ENCODE peak calls at places on chromosome 1, in ten cellular contexts. R, E, H, B, O, T, Q, Y, N and L are unnamed samples.

GRCh38 chr1:218521414-218522169 is 176.5 kb downstream of the TGFB2 start:
- DNase-seq in B (no peak), E (peak; percentile 21), Y (no peak), N (peak; percentile 35), H (peak; percentile 28), R (peak; percentile 34), O (no peak), Q (peak; percentile 75), T (peak; percentile 73), L (peak; percentile 6)

GRCh38 chr1:247746391-247746935 is 1.5 kb downstream of the OR14A2 start:
- DNase-seq in T (no peak), N (no peak), H (no peak), R (no peak), Y (no peak), O (no peak), Q (no peak), B (no peak), E (no peak), L (no peak)

GRCh38 chr1:205374205-205375078 is 17.7 kb upstream of the KLHDC8A start:
- DNase-seq in Q (peak; percentile 72), B (peak; percentile 5), H (no peak), N (no peak), Y (no peak), T (no peak), R (no peak), O (no peak), E (no peak), L (no peak)

GRCh38 chr1:95956215-95956614 is 722.2 kb downstream of the RWDD3 start:
- DNase-seq in O (no peak), Q (no peak), N (no peak), H (no peak), R (no peak), T (no peak), E (no peak), B (no peak), Y (no peak), L (no peak)

GRCh38 chr1:93846151-93846928 is 32.7 kb downstream of the DNTTIP2 start:
- DNase-seq in E (peak; percentile 90), Y (peak; percentile 88), B (peak; percentile 91), N (peak; percentile 92), Q (peak; percentile 90), O (peak; percentile 82), T (peak; percentile 63), R (no peak), H (no peak), L (peak; percentile 76)

GRCh38 chr1:87985071-87985470 is 656.4 kb downstream of the LMO4 start:
- DNase-seq in T (no peak), Y (no peak), R (no peak), B (no peak), Q (no peak), O (no peak), E (no peak), H (no peak), N (no peak), L (no peak)

GRCh38 chr1:35691080-35691479 is 27.6 kb downstream of the C1orf216 start:
- DNase-seq in O (no peak), N (no peak), Q (no peak), Y (no peak), T (no peak), H (no peak), E (peak; percentile 12), R (no peak), B (no peak), L (no peak)

GRCh38 chr1:228838717-228839500 is 103.6 kb downstream of the RHOU start:
- DNase-seq in E (no peak), Q (peak; percentile 45), O (no peak), Y (no peak), N (no peak), R (no peak), H (no peak), T (no peak), B (peak; percentile 7), L (no peak)

GRCh38 chr1:156435551-156436318 is 64.8 kb downstream of the MEF2D start:
- DNase-seq in E (peak; percentile 37), R (no peak), B (no peak), N (no peak), Y (no peak), T (no peak), H (no peak), O (no peak), Q (no peak), L (no peak)

GRCh38 chr1:6002714-6003501 is 10.7 kb upstream of the NPHP4 start:
- DNase-seq in B (no peak), E (peak; percentile 40), N (peak; percentile 69), R (no peak), Y (no peak), H (no peak), Q (no peak), T (no peak), O (no peak), L (no peak)

GRCh38 chr1:93773049-93773838 is 91.6 kb upstream of the BCAR3 start:
- DNase-seq in H (no peak), Q (no peak), Y (no peak), E (no peak), O (no peak), T (no peak), N (no peak), B (no peak), R (no peak), L (no peak)

GRCh38 chr1:160095382-160096105 is 2.9 kb downstream of the IGSF8 start:
- DNase-seq in T (no peak), R (no peak), O (no peak), B (no peak), Q (no peak), N (no peak), H (no peak), E (no peak), Y (no peak), L (no peak)

GRCh38 chr1:17405898-17406759 is 33.3 kb downstream of the RCC2 start:
- DNase-seq in E (peak; percentile 86), H (no peak), B (peak; percentile 65), Q (peak; percentile 66), O (no peak), Y (peak; percentile 77), N (peak; percentile 60), R (peak; percentile 17), T (peak; percentile 50), L (no peak)

GRCh38 chr1:211635602-211636205 is 39.7 kb downstream of the NEK2 start:
- DNase-seq in E (no peak), Y (no peak), Q (peak; percentile 30), H (no peak), O (no peak), R (no peak), T (no peak), N (no peak), B (no peak), L (no peak)

GRCh38 chr1:209367031-209367813 is 216.3 kb upstream of the CAMK1G start:
- DNase-seq in H (no peak), B (no peak), Y (no peak), T (no peak), O (no peak), N (no peak), Q (peak; percentile 75), R (no peak), E (no peak), L (no peak)

GRCh38 chr1:108125312-108126138 is 74.6 kb downstream of the SLC25A24 start:
- DNase-seq in N (peak; percentile 68), O (peak; percentile 42), Q (peak; percentile 74), H (peak; percentile 15), Y (peak; percentile 74), B (peak; percentile 80), E (peak; percentile 65), R (peak; percentile 47), T (peak; percentile 57), L (no peak)

GRCh38 chr1:36467708-36468455 is 3.7 kb upstream of the MRPS15 start:
- DNase-seq in H (no peak), N (no peak), O (no peak), Y (no peak), R (no peak), B (no peak), Q (no peak), E (no peak), T (no peak), L (no peak)

GRCh38 chr1:116770625-116771024 is 16.4 kb downstream of the CD2 start:
- DNase-seq in Y (no peak), T (no peak), O (no peak), H (no peak), B (no peak), E (no peak), N (no peak), Q (no peak), R (no peak), L (no peak)

GRCh38 chr1:43473463-43473862 is 19.7 kb upstream of the HYI start:
- DNase-seq in N (no peak), O (no peak), Y (no peak), B (no peak), Q (peak; percentile 24), T (no peak), R (no peak), E (no peak), H (no peak), L (no peak)

GRCh38 chr1:17852383-17852782 is 97.2 kb downstream of the ACTL8 start:
- DNase-seq in T (no peak), Q (no peak), B (no peak), O (no peak), N (no peak), R (no peak), E (no peak), Y (no peak), H (no peak), L (no peak)

GRCh38 chr1:212302745-212303383 is 17.7 kb downstream of the PPP2R5A start:
- DNase-seq in H (no peak), B (no peak), Y (no peak), E (no peak), N (no peak), T (no peak), O (no peak), Q (peak; percentile 16), R (no peak), L (no peak)

GRCh38 chr1:7405844-7406500 is 365.1 kb upstream of the VAMP3 start:
- DNase-seq in R (no peak), N (no peak), B (peak; percentile 25), Y (peak; percentile 42), H (no peak), O (no peak), T (no peak), Q (no peak), E (no peak), L (no peak)

GRCh38 chr1:2241820-2242219 is 13.7 kb downstream of the SKI start:
- DNase-seq in H (no peak), Q (no peak), B (no peak), O (no peak), T (no peak), E (no peak), N (peak; percentile 25), Y (no peak), R (no peak), L (no peak)

GRCh38 chr1:240151126-240151735 is 59.5 kb downstream of the FMN2 start:
- DNase-seq in E (no peak), Q (peak; percentile 66), N (no peak), T (no peak), B (no peak), R (no peak), H (no peak), O (no peak), Y (no peak), L (no peak)

GRCh38 chr1:13543451-13543911 is 29.7 kb upstream of the LRRC38 start:
- DNase-seq in O (no peak), Q (no peak), B (no peak), E (no peak), H (no peak), Y (no peak), R (no peak), N (peak; percentile 64), T (no peak), L (no peak)

GRCh38 chr1:217896490-217896889 is 265.3 kb downstream of the SPATA17 start:
- DNase-seq in Q (peak; percentile 28), O (no peak), Y (no peak), R (peak; percentile 57), T (no peak), H (no peak), B (no peak), E (no peak), N (no peak), L (no peak)

GRCh38 chr1:234499119-234500039 is 20.4 kb upstream of the TARBP1 start:
- DNase-seq in B (peak; percentile 90), T (peak; percentile 87), R (peak; percentile 83), Y (peak; percentile 93), O (peak; percentile 68), N (peak; percentile 92), Q (peak; percentile 90), H (peak; percentile 47), E (peak; percentile 91), L (peak; percentile 80)

GRCh38 chr1:38586993-38587646 is 272.5 kb downstream of the RRAGC start:
- DNase-seq in E (peak; percentile 72), O (peak; percentile 15), T (peak; percentile 13), H (no peak), R (no peak), B (peak; percentile 75), N (peak; percentile 37), Q (peak; percentile 42), Y (no peak), L (no peak)